ENCODE peak calls at places on chromosomes 12 and 14, in four cellular contexts. Q is CD8-positive, alpha-beta memory T cell; W is non-pigmented ciliary epithelial cell; P is T-helper 1 cell. U is an unnamed sample.

GRCh38 chr14:90781344-90781761 is 34.9 kb downstream of the TTC7B start:
- DNase-seq in Q (no peak), W (peak), P (no peak), U (no peak)

GRCh38 chr14:93025055-93025454 is 90.7 kb downstream of the ITPK1 start:
- DNase-seq in Q (no peak), W (no peak), P (no peak), U (no peak)

GRCh38 chr14:50107850-50108249 is 8.5 kb downstream of the VCPKMT start:
- DNase-seq in Q (no peak), W (no peak), P (no peak), U (no peak)

GRCh38 chr12:89185181-89185580 is 167.1 kb downstream of the DUSP6 start:
- DNase-seq in Q (no peak), W (no peak), P (no peak), U (no peak)

GRCh38 chr12:102294568-102294967 is 96.9 kb upstream of the PMCH start:
- DNase-seq in Q (no peak), W (no peak), P (no peak), U (no peak)

GRCh38 chr12:12704593-12705230 is 8.7 kb upstream of the GPR19 start:
- DNase-seq in Q (no peak), W (peak), P (no peak), U (no peak)

GRCh38 chr14:89429206-89430091 is 12.4 kb upstream of the FOXN3 start:
- DNase-seq in Q (peak), W (no peak), P (no peak), U (peak)

GRCh38 chr12:75953312-75953906 is 78.2 kb downstream of the PHLDA1 start:
- DNase-seq in Q (no peak), W (no peak), P (no peak), U (no peak)

GRCh38 chr14:29724991-29725390 is 202.7 kb downstream of the PRKD1 start:
- DNase-seq in Q (no peak), W (no peak), P (no peak), U (peak)

GRCh38 chr12:123119808-123120207 is 31.1 kb downstream of the PITPNM2 start:
- DNase-seq in Q (no peak), W (no peak), P (peak), U (no peak)

GRCh38 chr14:90599748-90600507 is 203.1 kb downstream of the CALM1 start:
- DNase-seq in Q (no peak), W (no peak), P (no peak), U (peak)